ENCODE peak calls at places on chromosomes 7 and 10, in four cellular contexts. O is OCI-LY7, Y is RWPE1, K is left ventricle myocardium inferior. P is an unnamed sample.

GRCh38 chr10:93827035-93827804 is 66.6 kb upstream of the SLC35G1 start:
- DNase-seq in K (no peak), Y (no peak), O (no peak), P (no peak)

GRCh38 chr10:30784896-30785605 is 155.5 kb upstream of the LYZL2 start:
- DNase-seq in O (no peak), K (peak), Y (peak), P (peak)

GRCh38 chr7:128389815-128390329 is 19.9 kb downstream of the IMPDH1 start:
- DNase-seq in K (no peak), Y (no peak), O (no peak), P (no peak)

GRCh38 chr7:82444220-82445049 is 858 bp upstream of the CACNA2D1 start:
- DNase-seq in O (no peak), Y (peak), K (no peak), P (no peak)

GRCh38 chr10:92969151-92969550 is 91.4 kb upstream of the CYP26C1 start:
- DNase-seq in K (no peak), O (no peak), Y (no peak), P (no peak)

GRCh38 chr7:30430300-30430699 is 48.3 kb downstream of the NOD1 start:
- DNase-seq in O (no peak), Y (no peak), K (no peak), P (no peak)

GRCh38 chr7:30020535-30020934 is 6.0 kb downstream of the FKBP14 start:
- DNase-seq in K (no peak), Y (no peak), O (no peak), P (no peak)

GRCh38 chr7:129933627-129934026 is 19.1 kb downstream of the UBE2H start:
- DNase-seq in K (no peak), Y (no peak), O (no peak), P (no peak)

GRCh38 chr10:34861293-34862004 is 46.4 kb upstream of the PARD3 start:
- DNase-seq in K (peak), Y (no peak), O (no peak), P (no peak)

GRCh38 chr7:18590744-18591340 is 95.3 kb downstream of the HDAC9 start:
- DNase-seq in O (peak), Y (peak), K (no peak), P (no peak)

GRCh38 chr10:15254808-15255655 is 86.5 kb upstream of the NMT2 start:
- DNase-seq in O (no peak), K (no peak), Y (no peak), P (no peak)

GRCh38 chr7:1858435-1859265 is 188.6 kb downstream of the ELFN1 start:
- DNase-seq in K (no peak), Y (no peak), O (no peak), P (no peak)

GRCh38 chr7:118281196-118281595 is 56.7 kb downstream of the ANKRD7 start:
- DNase-seq in Y (no peak), K (no peak), O (no peak), P (no peak)

GRCh38 chr7:20395494-20395893 is 64.8 kb downstream of the ITGB8 start:
- DNase-seq in O (no peak), Y (no peak), K (no peak), P (no peak)

GRCh38 chr7:151226560-151226874 is 488 bp downstream of the ABCF2 start:
- DNase-seq in O (no peak), Y (no peak), K (no peak), P (no peak)

GRCh38 chr10:34918896-34919295 is 103.8 kb upstream of the PARD3 start:
- DNase-seq in O (no peak), K (no peak), Y (no peak), P (no peak)

GRCh38 chr7:121931149-121931922 is 58.4 kb downstream of the PTPRZ1 start:
- DNase-seq in K (no peak), Y (no peak), O (no peak), P (no peak)

GRCh38 chr10:15237351-15237750 is 68.9 kb upstream of the NMT2 start:
- DNase-seq in K (no peak), O (no peak), Y (peak), P (peak)

GRCh38 chr10:34933676-34934075 is 118.6 kb upstream of the PARD3 start:
- DNase-seq in K (peak), Y (no peak), O (no peak), P (no peak)

GRCh38 chr7:12737364-12737763 is 49.9 kb downstream of the ARL4A start:
- DNase-seq in Y (no peak), O (no peak), K (no peak), P (no peak)

GRCh38 chr7:106657085-106657991 is 3.6 kb downstream of the CCDC71L start:
- DNase-seq in O (no peak), Y (no peak), K (no peak), P (no peak)

GRCh38 chr10:10092581-10092980 is 925.1 kb upstream of the CELF2 start:
- DNase-seq in O (no peak), K (peak), Y (peak), P (no peak)

GRCh38 chr10:75181073-75181472 is 29.5 kb upstream of the VDAC2 start:
- DNase-seq in Y (no peak), O (no peak), K (no peak), P (no peak)

GRCh38 chr7:7732566-7733290 is 14.3 kb upstream of the RPA3 start:
- DNase-seq in Y (no peak), K (no peak), O (no peak), P (no peak)

GRCh38 chr7:77184990-77185389 is 14.6 kb downstream of the FGL2 start:
- DNase-seq in K (no peak), Y (no peak), O (no peak), P (no peak)

GRCh38 chr10:71611131-71611530 is 108.4 kb downstream of the C10orf105 start:
- DNase-seq in O (no peak), K (no peak), Y (no peak), P (no peak)

GRCh38 chr10:28479366-28479765 is 53.6 kb upstream of the WAC start:
- DNase-seq in O (no peak), Y (no peak), K (no peak), P (no peak)

GRCh38 chr7:29239638-29240037 is 45.1 kb downstream of the CHN2 start:
- DNase-seq in Y (no peak), O (no peak), K (no peak), P (no peak)

GRCh38 chr7:80677629-80678028 is 39.2 kb downstream of the CD36 start:
- DNase-seq in O (no peak), K (no peak), Y (peak), P (no peak)

GRCh38 chr10:95500649-95501048 is 60.5 kb downstream of the SORBS1 start:
- DNase-seq in O (no peak), Y (no peak), K (no peak), P (no peak)

GRCh38 chr7:11557627-11558026 is 274.4 kb downstream of the THSD7A start:
- DNase-seq in K (no peak), Y (peak), O (peak), P (no peak)

GRCh38 chr10:115948415-115948814 is 324.6 kb downstream of the GFRA1 start:
- DNase-seq in O (peak), Y (peak), K (no peak), P (no peak)

GRCh38 chr10:116744163-116744788 is 1.9 kb upstream of the HSPA12A start:
- DNase-seq in Y (no peak), K (no peak), O (no peak), P (no peak)

GRCh38 chr10:50325449-50326188 is 74.3 kb upstream of the ASAH2 start:
- DNase-seq in Y (peak), K (peak), O (no peak), P (peak)

GRCh38 chr7:149261321-149261828 is 621 bp upstream of the ZNF783 start:
- DNase-seq in K (no peak), Y (peak), O (no peak), P (no peak)

GRCh38 chr10:125035588-125036298 is 93.8 kb downstream of the ZRANB1 start:
- DNase-seq in O (no peak), K (no peak), Y (no peak), P (no peak)

GRCh38 chr7:5237286-5237685 is 45.5 kb upstream of the SLC29A4 start:
- DNase-seq in O (no peak), K (peak), Y (no peak), P (peak)

GRCh38 chr10:103636996-103637395 is 143.5 kb downstream of the NEURL1 start:
- DNase-seq in K (no peak), O (no peak), Y (no peak), P (no peak)
- H3K27ac ChIP-seq in K (peak), O (no peak), Y (peak), P (peak)

GRCh38 chr10:79285315-79286185 is 61.7 kb upstream of the PPIF start:
- DNase-seq in O (peak), Y (no peak), K (no peak), P (no peak)
- H3K27ac ChIP-seq in O (peak), Y (peak), K (peak), P (peak)

GRCh38 chr7:34341331-34341730 is 316.7 kb upstream of the NPSR1 start:
- DNase-seq in Y (peak), O (no peak), K (no peak), P (no peak)
- H3K27ac ChIP-seq in Y (no peak), O (no peak), K (no peak), P (no peak)

DNA sequence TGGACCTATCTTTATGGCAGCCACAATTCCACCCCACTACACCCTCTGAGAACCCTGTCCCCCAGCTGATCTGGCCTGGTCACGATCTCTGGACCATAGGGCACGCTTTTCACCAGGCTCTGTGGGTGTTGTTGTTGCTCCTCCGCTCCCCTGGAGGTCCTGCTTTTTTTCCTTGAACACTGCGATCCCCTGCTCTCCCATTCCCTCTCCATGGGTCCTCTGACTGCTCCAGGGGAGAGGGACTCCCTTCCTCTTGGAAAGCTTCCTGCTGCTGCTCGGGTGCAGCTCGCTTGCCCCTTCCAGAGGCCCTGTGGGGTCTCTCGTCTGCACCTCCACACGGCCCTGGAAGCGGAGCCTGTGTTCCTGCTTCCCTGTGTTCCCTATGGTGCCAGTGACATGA is 53.5 kb downstream of the SNX10 start:
- DNase-seq in K (no peak), O (no peak), Y (no peak), P (no peak)
- H3K27ac ChIP-seq in K (no peak), O (no peak), Y (no peak), P (no peak)

GRCh38 chr7:143216151-143216550 is 5.7 kb upstream of the TAS2R40 start:
- DNase-seq in Y (no peak), O (no peak), K (no peak), P (no peak)
- H3K27ac ChIP-seq in Y (no peak), O (no peak), K (no peak), P (no peak)

P was measured in right atrium auricular region.